ENCODE peak calls at places on chromosome 16, in eight cellular contexts. K is PC-3; S is left ventricle myocardium inferior; T is psoas muscle; V is heart right ventricle; E is stomach; O is effector memory CD4-positive, alpha-beta T cell; N is cardiac muscle cell. B is an unnamed sample. For H3K4me1, the result is how much of the 10 kb centered on the place peaks cover.

GRCh38 chr16:55568151-55568693 is 1.7 kb downstream of the CAPNS2 start:
- DNase-seq in S (no peak), V (no peak), T (no peak), N (no peak), K (no peak), E (no peak), O (no peak), B (no peak)

GRCh38 chr16:25966172-25967097 is 274.7 kb downstream of the HS3ST4 start:
- DNase-seq in K (no peak), T (no peak), N (no peak), S (no peak), O (no peak), V (no peak), E (no peak), B (no peak)

GRCh38 chr16:27179500-27180072 is 23.7 kb upstream of the KDM8 start:
- DNase-seq in E (peak), S (peak), K (peak), O (peak), N (peak), V (peak), T (peak), B (peak)

GRCh38 chr16:828891-829290 is 28.4 kb upstream of the GNG13 start:
- DNase-seq in V (no peak), E (no peak), K (no peak), T (no peak), N (no peak), O (no peak), S (no peak), B (no peak)

GRCh38 chr16:50173318-50173717 is 20.2 kb downstream of the TENT4B start:
- DNase-seq in E (no peak), V (no peak), O (no peak), K (no peak), T (no peak), N (no peak), S (no peak), B (no peak)

GRCh38 chr16:70470927-70471341 is 16.5 kb downstream of the FCSK start:
- DNase-seq in S (peak), V (no peak), N (peak), O (no peak), K (peak), E (peak), T (no peak), B (no peak)

GRCh38 chr16:58732545-58733247 is 1.4 kb downstream of the GOT2 start:
- DNase-seq in N (no peak), K (peak), T (no peak), E (no peak), O (no peak), S (no peak), V (no peak), B (no peak)

GRCh38 chr16:27625050-27625697 is 75.2 kb downstream of the KATNIP start:
- DNase-seq in K (no peak), N (no peak), E (no peak), S (no peak), V (peak), O (no peak), T (no peak), B (no peak)

GRCh38 chr16:79639576-79640311 is 39.2 kb upstream of the MAF start:
- DNase-seq in O (no peak), K (peak), V (no peak), S (no peak), N (no peak), T (no peak), E (peak), B (no peak)

GRCh38 chr16:59697746-59698145 is 963.6 kb upstream of the GOT2 start:
- DNase-seq in K (no peak), S (no peak), E (no peak), O (no peak), T (no peak), N (no peak), V (no peak), B (no peak)

GRCh38 chr16:88888778-88889387 is 22.4 kb upstream of the PABPN1L start:
- DNase-seq in O (no peak), V (peak), E (no peak), S (peak), N (no peak), T (peak), K (no peak), B (no peak)

GRCh38 chr16:1687427-1688316 is 9.6 kb downstream of the JPT2 start:
- DNase-seq in N (no peak), E (no peak), S (no peak), V (no peak), T (no peak), K (peak), O (no peak), B (no peak)

GRCh38 chr16:28063047-28063521 is 430 bp downstream of the GSG1L start:
- DNase-seq in O (no peak), T (no peak), S (no peak), K (no peak), E (no peak), V (no peak), N (peak), B (no peak)

GRCh38 chr16:10297341-10298006 is 88.4 kb upstream of the ATF7IP2 start:
- DNase-seq in S (no peak), O (no peak), N (no peak), E (no peak), V (peak), T (no peak), K (no peak), B (no peak)

GRCh38 chr16:79972053-79972704 is 371.6 kb upstream of the MAF start:
- DNase-seq in V (no peak), N (no peak), T (no peak), S (no peak), E (no peak), O (no peak), K (no peak), B (no peak)

GRCh38 chr16:576197-576822 is 6.5 kb downstream of the PIGQ start:
- DNase-seq in S (no peak), N (no peak), V (no peak), E (no peak), O (no peak), T (no peak), K (no peak), B (no peak)

GRCh38 chr16:11586856-11587642 is at the start of gene LITAF:
- DNase-seq in S (peak), T (peak), N (peak), K (peak), E (peak), V (peak), O (peak), B (peak)

GRCh38 chr16:8588703-8589292 is 1.5 kb downstream of the TMEM114 start:
- DNase-seq in V (no peak), O (no peak), T (no peak), E (no peak), N (no peak), K (no peak), S (no peak), B (no peak)

GRCh38 chr16:2687531-2688308 is 5.4 kb downstream of the KCTD5 start:
- DNase-seq in K (no peak), V (no peak), O (no peak), N (no peak), S (no peak), T (no peak), E (no peak), B (no peak)

GRCh38 chr16:66159987-66160386 is 206.5 kb upstream of the CDH5 start:
- DNase-seq in S (no peak), K (peak), O (no peak), V (no peak), N (no peak), T (no peak), E (no peak), B (no peak)

GRCh38 chr16:29848420-29849297 is 14.4 kb downstream of the CDIPT start:
- DNase-seq in S (peak), E (peak), O (peak), V (peak), T (peak), K (peak), N (peak), B (peak)

GRCh38 chr16:72569677-72570076 is 397.7 kb upstream of the PMFBP1 start:
- DNase-seq in K (no peak), E (no peak), T (no peak), V (no peak), S (no peak), N (no peak), O (no peak), B (no peak)

GRCh38 chr16:88854306-88855111 is 2.2 kb downstream of the GALNS start:
- DNase-seq in N (no peak), E (no peak), O (no peak), T (no peak), V (no peak), S (no peak), K (no peak), B (peak)

GRCh38 chr16:65392831-65393565 is 271.1 kb upstream of the CDH11 start:
- DNase-seq in E (no peak), S (no peak), O (no peak), K (peak), N (no peak), V (no peak), T (no peak), B (no peak)

GRCh38 chr16:67804853-67805542 is 1.4 kb downstream of the RANBP10 start:
- DNase-seq in S (no peak), E (no peak), N (no peak), V (no peak), K (peak), T (no peak), O (no peak), B (no peak)
- H3K4me1 ChIP-seq in S (under half), E (under half), N (under half), V (half or more), K (under half), T (under half), O (under half), B (half or more)

GRCh38 chr16:14004031-14004718 is 66.9 kb upstream of the MRTFB start:
- DNase-seq in E (no peak), K (no peak), V (peak), O (no peak), T (peak), N (no peak), S (peak), B (no peak)
- H3K4me1 ChIP-seq in E (under half), K (under half), V (half or more), O (under half), T (under half), N (under half), S (half or more), B (under half)

DNA sequence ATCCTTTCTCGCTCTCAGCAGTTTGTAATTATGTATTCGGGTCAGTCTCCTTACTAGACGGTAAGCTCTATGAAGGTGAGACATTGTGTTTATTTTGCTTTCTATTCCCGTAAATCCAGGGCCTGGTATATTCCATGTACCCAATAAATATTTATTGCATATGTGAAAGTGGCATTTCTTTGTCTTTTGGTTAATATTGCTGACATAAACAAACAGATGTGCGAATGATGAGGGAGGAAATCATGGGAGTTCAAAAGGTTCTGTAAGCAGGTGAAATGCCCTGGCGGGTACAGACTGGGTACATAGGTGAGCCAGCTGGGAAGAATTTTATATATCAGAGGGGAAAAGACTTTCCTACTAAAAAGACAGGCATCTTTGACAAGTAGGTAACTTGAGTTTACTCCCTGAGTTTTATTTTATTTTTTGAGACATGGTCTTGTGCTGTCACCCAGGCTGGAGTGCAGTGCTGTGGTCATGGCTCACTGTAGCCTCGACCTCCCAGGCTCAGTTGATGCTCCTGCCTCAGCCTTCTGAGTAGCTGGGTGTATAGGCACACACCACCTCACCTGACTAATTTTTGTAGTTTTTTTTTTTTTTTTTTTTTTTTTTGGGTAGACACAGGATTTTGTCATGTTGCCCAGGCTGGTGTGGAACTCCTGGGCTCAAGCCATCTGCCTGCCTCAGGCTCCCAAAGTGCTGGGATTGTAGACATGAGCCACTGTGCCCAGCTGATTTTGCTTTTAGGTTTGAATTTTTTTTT is 5.7 kb upstream of the METTL9 start:
- DNase-seq in K (no peak), E (no peak), S (no peak), T (no peak), V (no peak), N (no peak), O (no peak), B (no peak)
- H3K4me1 ChIP-seq in K (under half), E (under half), S (under half), T (under half), V (under half), N (under half), O (under half), B (under half)

DNA sequence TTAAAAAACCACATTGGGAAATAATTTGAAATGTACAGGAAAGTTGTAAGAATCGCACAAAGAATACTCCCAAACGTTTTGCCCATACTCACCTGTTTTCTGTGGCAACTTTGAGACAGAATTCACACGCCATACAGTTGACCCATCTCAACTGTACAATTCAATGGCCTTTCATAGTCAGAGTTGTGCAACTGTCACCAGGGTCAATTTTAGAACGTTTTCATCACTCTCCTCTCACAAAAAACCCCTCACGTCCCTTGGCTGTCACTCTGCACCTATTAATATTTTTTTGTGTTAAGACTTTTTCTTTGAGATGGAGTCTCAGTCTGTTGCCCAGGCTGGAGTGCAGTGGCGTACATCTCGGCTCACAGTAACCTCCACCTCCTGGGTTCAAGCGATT is 49.9 kb downstream of the IRF8 start:
- DNase-seq in K (no peak), E (no peak), V (no peak), N (no peak), S (no peak), O (no peak), T (no peak), B (no peak)
- H3K4me1 ChIP-seq in K (under half), E (under half), V (under half), N (under half), S (under half), O (under half), T (under half), B (under half)

GRCh38 chr16:4529085-4530060 is 9.2 kb downstream of the CDIP1 start:
- DNase-seq in K (no peak), V (no peak), E (no peak), O (no peak), T (no peak), N (peak), S (no peak), B (no peak)
- H3K4me1 ChIP-seq in K (under half), V (half or more), E (under half), O (under half), T (under half), N (under half), S (half or more), B (under half)

GRCh38 chr16:14629919-14630619 is at the start of gene PARN:
- DNase-seq in K (peak), E (peak), T (peak), N (peak), O (peak), S (peak), V (peak), B (peak)
- H3K4me1 ChIP-seq in K (under half), E (under half), T (under half), N (under half), O (under half), S (half or more), V (under half), B (under half)

DNA sequence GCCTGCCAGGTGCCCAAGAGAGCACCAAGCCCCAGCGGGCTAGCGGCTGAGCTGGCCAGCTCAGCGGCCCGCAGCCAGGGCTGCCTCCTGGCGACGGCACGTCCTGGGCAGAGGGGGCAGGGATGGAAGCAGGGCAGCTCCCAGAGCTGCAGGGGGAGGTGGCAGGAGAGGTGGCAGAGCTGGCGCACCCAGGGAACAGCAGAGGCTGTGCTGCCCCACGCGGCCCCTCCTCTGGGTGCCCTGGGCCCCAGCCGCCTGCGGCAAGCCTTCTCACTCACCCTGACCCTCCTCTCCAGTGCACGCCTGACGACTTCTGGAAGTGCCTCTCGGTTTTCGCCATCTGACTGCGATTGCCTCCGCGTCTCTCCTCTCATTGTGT is 24.7 kb downstream of the GSE1 start:
- DNase-seq in V (no peak), S (peak), K (no peak), T (no peak), O (no peak), E (peak), N (no peak), B (no peak)
- H3K4me1 ChIP-seq in V (half or more), S (half or more), K (under half), T (half or more), O (under half), E (half or more), N (under half), B (under half)

B was measured in CD8-positive, alpha-beta T cell.